ENCODE peak calls at places on chromosomes 4 and X, in seven cellular contexts. M, K, D, A, V, C and E are unnamed samples.

GRCh38 chrX:48523682-48524081 is 2.1 kb downstream of the EBP start:
- DNase-seq in M (no peak), K (no peak), D (no peak), A (no peak), V (no peak), C (no peak), E (no peak)

GRCh38 chrX:109270580-109271484 is 211.1 kb downstream of the GUCY2F start:
- DNase-seq in M (peak; percentile 12), K (no peak), D (no peak), A (no peak), V (no peak), C (no peak), E (peak; percentile 57)

GRCh38 chrX:49237060-49237459 is 1.8 kb downstream of the CCDC22 start:
- DNase-seq in M (no peak), K (no peak), D (no peak), A (no peak), V (no peak), C (no peak), E (no peak)

GRCh38 chr4:2247128-2248043 is 5.5 kb upstream of the HAUS3 start:
- DNase-seq in M (no peak), K (peak; percentile 7), D (no peak), A (no peak), V (no peak), C (no peak), E (no peak)

GRCh38 chr4:22410645-22411247 is 105.1 kb downstream of the ADGRA3 start:
- DNase-seq in M (peak; percentile 30), K (no peak), D (no peak), A (no peak), V (no peak), C (no peak), E (peak; percentile 36)

GRCh38 chr4:7774301-7775019 is 165.2 kb downstream of the AFAP1 start:
- DNase-seq in M (no peak), K (no peak), D (no peak), A (no peak), V (no peak), C (no peak), E (no peak)

GRCh38 chr4:8198906-8199593 is at the start of gene SH3TC1:
- DNase-seq in M (peak; percentile 92), K (peak; percentile 91), D (peak; percentile 56), A (peak; percentile 39), V (peak; percentile 3), C (peak; percentile 67), E (peak; percentile 89)

GRCh38 chr4:7949759-7950158 is 10.1 kb upstream of the AFAP1 start:
- DNase-seq in M (no peak), K (no peak), D (no peak), A (no peak), V (no peak), C (no peak), E (no peak)